ENCODE peak calls at places on chromosomes 11 and 22, in ten cellular contexts. G is epithelial cell of esophagus; C is EH; M is SW480; Z is smooth muscle cell of the brain vasculature; E is amniotic stem cell; Y is HuH-7; P is stimulated activated CD8-positive, alpha-beta memory T cell treated with anti-CD3 and anti-CD28 coated beads, Interleukin-4, amount 100 ng/mL, for 4 hours; F is WTC11; Q is GM04504. O is an unnamed sample.

GRCh38 chr11:128026596-128026995 is 560.8 kb downstream of the ETS1 start:
- DNase-seq in G (peak), C (peak), M (peak), Z (no peak), E (peak), Y (no peak), P (no peak), F (no peak), Q (peak), O (no peak)

GRCh38 chr11:95732930-95733602 is 56.5 kb downstream of the FAM76B start:
- DNase-seq in G (no peak), C (no peak), M (no peak), Z (no peak), E (no peak), Y (no peak), P (no peak), F (no peak), Q (no peak), O (no peak)

GRCh38 chr11:134277176-134278001 is 1.2 kb downstream of the GLB1L3 start:
- DNase-seq in G (peak), C (no peak), M (no peak), Z (no peak), E (no peak), Y (no peak), P (no peak), F (peak), Q (no peak), O (no peak)

GRCh38 chr11:116379185-116379828 is 393.5 kb downstream of the BUD13 start:
- DNase-seq in G (peak), C (peak), M (peak), Z (no peak), E (no peak), Y (peak), P (no peak), F (peak), Q (no peak), O (no peak)

GRCh38 chr11:295351-296205 is 3.7 kb downstream of the IFITM5 start:
- DNase-seq in G (no peak), C (no peak), M (no peak), Z (no peak), E (no peak), Y (no peak), P (no peak), F (peak), Q (no peak), O (no peak)

GRCh38 chr11:129117595-129118350 is 74.4 kb downstream of the ARHGAP32 start:
- DNase-seq in G (peak), C (peak), M (peak), Z (peak), E (peak), Y (peak), P (no peak), F (peak), Q (peak), O (no peak)

GRCh38 chr11:926341-926916 is 759 bp downstream of the AP2A2 start:
- DNase-seq in G (peak), C (peak), M (peak), Z (no peak), E (peak), Y (peak), P (no peak), F (no peak), Q (no peak), O (peak)

GRCh38 chr22:49561338-49561737 is 266.3 kb downstream of the BRD1 start:
- DNase-seq in G (no peak), C (no peak), M (no peak), Z (no peak), E (no peak), Y (no peak), P (no peak), F (no peak), Q (no peak), O (no peak)

GRCh38 chr11:69922015-69922595 is 102.9 kb upstream of the FGF3 start:
- DNase-seq in G (no peak), C (no peak), M (no peak), Z (no peak), E (no peak), Y (no peak), P (no peak), F (peak), Q (no peak), O (no peak)

GRCh38 chr11:35927067-35927466 is 16.8 kb upstream of the LDLRAD3 start:
- DNase-seq in G (no peak), C (no peak), M (no peak), Z (no peak), E (no peak), Y (no peak), P (no peak), F (no peak), Q (no peak), O (no peak)

GRCh38 chr11:94149435-94149834 is 20.8 kb downstream of the PANX1 start:
- DNase-seq in G (peak), C (peak), M (no peak), Z (no peak), E (no peak), Y (no peak), P (no peak), F (no peak), Q (no peak), O (no peak)

GRCh38 chr11:103110406-103110805 is 1.2 kb downstream of the DYNC2H1 start:
- DNase-seq in G (peak), C (peak), M (no peak), Z (no peak), E (peak), Y (no peak), P (no peak), F (no peak), Q (no peak), O (no peak)

GRCh38 chr11:70601861-70602575 is 203.7 kb downstream of the CTTN start:
- DNase-seq in G (no peak), C (no peak), M (no peak), Z (no peak), E (no peak), Y (no peak), P (no peak), F (no peak), Q (no peak), O (no peak)

GRCh38 chr11:16678466-16679116 is 59.9 kb upstream of the C11orf58 start:
- DNase-seq in G (peak), C (no peak), M (no peak), Z (no peak), E (no peak), Y (no peak), P (no peak), F (peak), Q (no peak), O (no peak)

GRCh38 chr11:117520201-117520600 is 192.5 kb downstream of the CEP164 start:
- DNase-seq in G (no peak), C (peak), M (no peak), Z (no peak), E (no peak), Y (no peak), P (no peak), F (no peak), Q (no peak), O (no peak)

GRCh38 chr11:120548682-120549209 is 37.2 kb downstream of the GRIK4 start:
- DNase-seq in G (no peak), C (no peak), M (no peak), Z (no peak), E (no peak), Y (no peak), P (no peak), F (no peak), Q (no peak), O (no peak)

GRCh38 chr11:9689721-9690120 is 25.8 kb downstream of the SWAP70 start:
- DNase-seq in G (no peak), C (peak), M (no peak), Z (no peak), E (no peak), Y (no peak), P (no peak), F (no peak), Q (no peak), O (peak)

GRCh38 chr22:43731986-43732385 is 80.1 kb downstream of the EFCAB6 start:
- DNase-seq in G (no peak), C (no peak), M (no peak), Z (no peak), E (no peak), Y (no peak), P (no peak), F (no peak), Q (no peak), O (no peak)

GRCh38 chr11:61880454-61880853 is 10.9 kb downstream of the FADS3 start:
- DNase-seq in G (no peak), C (no peak), M (no peak), Z (no peak), E (no peak), Y (no peak), P (no peak), F (no peak), Q (no peak), O (no peak)

GRCh38 chr11:61769946-61770683 is 17.7 kb downstream of the MYRF start:
- DNase-seq in G (no peak), C (no peak), M (no peak), Z (no peak), E (no peak), Y (no peak), P (no peak), F (no peak), Q (no peak), O (no peak)

GRCh38 chr22:19708323-19709011 is 5.8 kb upstream of the SEPTIN5 start:
- DNase-seq in G (no peak), C (no peak), M (no peak), Z (no peak), E (no peak), Y (no peak), P (no peak), F (peak), Q (no peak), O (peak)

GRCh38 chr11:3920148-3920852 is 64.8 kb downstream of the STIM1 start:
- DNase-seq in G (peak), C (peak), M (peak), Z (no peak), E (no peak), Y (no peak), P (peak), F (no peak), Q (peak), O (peak)

GRCh38 chr11:35236667-35237003 is 97.7 kb downstream of the CD44 start:
- DNase-seq in G (peak), C (peak), M (no peak), Z (no peak), E (no peak), Y (no peak), P (no peak), F (no peak), Q (no peak), O (no peak)

GRCh38 chr11:45907911-45908370 is 870 bp upstream of the FREY1 start:
- DNase-seq in G (no peak), C (no peak), M (no peak), Z (no peak), E (no peak), Y (no peak), P (no peak), F (no peak), Q (no peak), O (no peak)

GRCh38 chr22:29128891-29129643 is 56.2 kb downstream of the KREMEN1 start:
- DNase-seq in G (no peak), C (peak), M (no peak), Z (no peak), E (no peak), Y (no peak), P (no peak), F (no peak), Q (peak), O (no peak)

GRCh38 chr22:30873086-30873650 is 95.4 kb downstream of the MORC2 start:
- DNase-seq in G (no peak), C (no peak), M (no peak), Z (no peak), E (no peak), Y (no peak), P (no peak), F (no peak), Q (no peak), O (no peak)

GRCh38 chr11:73577496-73577917 is 20.4 kb downstream of the FAM168A start:
- DNase-seq in G (no peak), C (peak), M (no peak), Z (peak), E (peak), Y (no peak), P (no peak), F (no peak), Q (peak), O (no peak)

GRCh38 chr11:126114486-126115252 is 52.0 kb upstream of the CDON start:
- DNase-seq in G (no peak), C (no peak), M (no peak), Z (no peak), E (no peak), Y (no peak), P (no peak), F (no peak), Q (no peak), O (no peak)

GRCh38 chr11:71283960-71284359 is 31.6 kb upstream of the SHANK2 start:
- DNase-seq in G (peak), C (no peak), M (no peak), Z (no peak), E (no peak), Y (no peak), P (no peak), F (no peak), Q (no peak), O (no peak)

GRCh38 chr11:125345706-125346561 is 150.1 kb downstream of the FEZ1 start:
- DNase-seq in G (peak), C (peak), M (peak), Z (peak), E (no peak), Y (peak), P (no peak), F (peak), Q (peak), O (peak)

GRCh38 chr11:95989780-95990179 is 65.9 kb upstream of the MTMR2 start:
- DNase-seq in G (no peak), C (no peak), M (no peak), Z (no peak), E (no peak), Y (no peak), P (no peak), F (no peak), Q (no peak), O (no peak)

GRCh38 chr11:1777737-1778136 is 14.0 kb upstream of the CTSD start:
- DNase-seq in G (no peak), C (no peak), M (no peak), Z (no peak), E (no peak), Y (no peak), P (no peak), F (no peak), Q (no peak), O (no peak)